ENCODE peak calls at places on chromosomes 7 and 10, in nine cellular contexts. One of them, this sample, is unnamed.

GRCh38 chr10:95976295-95977229 is 66.8 kb upstream of the CCNJ start:
- DNase-seq in heart right ventricle: no peak
- DNase-seq in PC-3: peak; percentile 13
- DNase-seq in fibroblast of lung: no peak
- DNase-seq in A549: peak; percentile 4
- DNase-seq in endothelial cell of umbilical vein: no peak
- DNase-seq in IMR-90: no peak
- DNase-seq in ovary: no peak
- DNase-seq in CD8-positive, alpha-beta memory T cell: no peak
- DNase-seq in this sample: no peak

GRCh38 chr7:79714081-79714480 is 260.6 kb upstream of the MAGI2 start:
- DNase-seq in heart right ventricle: no peak
- DNase-seq in PC-3: no peak
- DNase-seq in fibroblast of lung: no peak
- DNase-seq in A549: no peak
- DNase-seq in endothelial cell of umbilical vein: no peak
- DNase-seq in IMR-90: no peak
- DNase-seq in ovary: no peak
- DNase-seq in CD8-positive, alpha-beta memory T cell: no peak
- DNase-seq in this sample: no peak

GRCh38 chr7:31705377-31705776 is 18.4 kb downstream of the PPP1R17 start:
- DNase-seq in heart right ventricle: no peak
- DNase-seq in PC-3: no peak
- DNase-seq in fibroblast of lung: no peak
- DNase-seq in A549: no peak
- DNase-seq in endothelial cell of umbilical vein: no peak
- DNase-seq in IMR-90: no peak
- DNase-seq in ovary: no peak
- DNase-seq in CD8-positive, alpha-beta memory T cell: no peak
- DNase-seq in this sample: no peak

GRCh38 chr7:36594445-36594844 is 129.8 kb downstream of the AOAH start:
- DNase-seq in heart right ventricle: no peak
- DNase-seq in PC-3: no peak
- DNase-seq in fibroblast of lung: no peak
- DNase-seq in A549: no peak
- DNase-seq in endothelial cell of umbilical vein: no peak
- DNase-seq in IMR-90: no peak
- DNase-seq in ovary: no peak
- DNase-seq in CD8-positive, alpha-beta memory T cell: no peak
- DNase-seq in this sample: no peak

GRCh38 chr7:47516985-47517590 is 64.8 kb downstream of the TNS3 start:
- DNase-seq in heart right ventricle: no peak
- DNase-seq in PC-3: no peak
- DNase-seq in fibroblast of lung: peak; percentile 58
- DNase-seq in A549: no peak
- DNase-seq in endothelial cell of umbilical vein: no peak
- DNase-seq in IMR-90: no peak
- DNase-seq in ovary: peak; percentile 34
- DNase-seq in CD8-positive, alpha-beta memory T cell: no peak
- DNase-seq in this sample: no peak

GRCh38 chr10:100009283-100009792 is 409 bp downstream of the DNMBP start:
- DNase-seq in heart right ventricle: peak; percentile 19
- DNase-seq in PC-3: no peak
- DNase-seq in fibroblast of lung: peak; percentile 49
- DNase-seq in A549: peak; percentile 42
- DNase-seq in endothelial cell of umbilical vein: peak; percentile 44
- DNase-seq in IMR-90: no peak
- DNase-seq in ovary: peak; percentile 37
- DNase-seq in CD8-positive, alpha-beta memory T cell: no peak
- DNase-seq in this sample: peak; percentile 75

GRCh38 chr10:118251791-118252190 is 90.3 kb downstream of the FAM204A start:
- DNase-seq in heart right ventricle: no peak
- DNase-seq in PC-3: peak; percentile 20
- DNase-seq in fibroblast of lung: no peak
- DNase-seq in A549: no peak
- DNase-seq in endothelial cell of umbilical vein: no peak
- DNase-seq in IMR-90: no peak
- DNase-seq in ovary: no peak
- DNase-seq in CD8-positive, alpha-beta memory T cell: no peak
- DNase-seq in this sample: no peak

GRCh38 chr7:137694405-137694804 is 152.4 kb downstream of the DGKI start:
- DNase-seq in heart right ventricle: no peak
- DNase-seq in PC-3: no peak
- DNase-seq in fibroblast of lung: no peak
- DNase-seq in A549: no peak
- DNase-seq in endothelial cell of umbilical vein: no peak
- DNase-seq in IMR-90: peak; percentile 17
- DNase-seq in ovary: no peak
- DNase-seq in CD8-positive, alpha-beta memory T cell: no peak
- DNase-seq in this sample: no peak

GRCh38 chr7:44087914-44088838 is 5.8 kb upstream of the POLM start:
- DNase-seq in heart right ventricle: peak; percentile 78
- DNase-seq in PC-3: peak; percentile 52
- DNase-seq in fibroblast of lung: peak; percentile 65
- DNase-seq in A549: no peak
- DNase-seq in endothelial cell of umbilical vein: no peak
- DNase-seq in IMR-90: peak; percentile 81
- DNase-seq in ovary: peak; percentile 90
- DNase-seq in CD8-positive, alpha-beta memory T cell: peak; percentile 30
- DNase-seq in this sample: peak; percentile 38

GRCh38 chr10:61272781-61273180 is 180.4 kb downstream of the TMEM26 start:
- DNase-seq in heart right ventricle: no peak
- DNase-seq in PC-3: no peak
- DNase-seq in fibroblast of lung: no peak
- DNase-seq in A549: no peak
- DNase-seq in endothelial cell of umbilical vein: no peak
- DNase-seq in IMR-90: no peak
- DNase-seq in ovary: no peak
- DNase-seq in CD8-positive, alpha-beta memory T cell: no peak
- DNase-seq in this sample: no peak

GRCh38 chr10:44416976-44417375 is 32.1 kb upstream of the CXCL12 start:
- DNase-seq in heart right ventricle: no peak
- DNase-seq in PC-3: no peak
- DNase-seq in fibroblast of lung: no peak
- DNase-seq in A549: no peak
- DNase-seq in endothelial cell of umbilical vein: no peak
- DNase-seq in IMR-90: no peak
- DNase-seq in ovary: no peak
- DNase-seq in CD8-positive, alpha-beta memory T cell: no peak
- DNase-seq in this sample: no peak

GRCh38 chr10:4243169-4243568 is 458.2 kb upstream of the KLF6 start:
- DNase-seq in heart right ventricle: no peak
- DNase-seq in PC-3: no peak
- DNase-seq in fibroblast of lung: no peak
- DNase-seq in A549: no peak
- DNase-seq in endothelial cell of umbilical vein: no peak
- DNase-seq in IMR-90: no peak
- DNase-seq in ovary: no peak
- DNase-seq in CD8-positive, alpha-beta memory T cell: no peak
- DNase-seq in this sample: no peak

GRCh38 chr10:79022565-79023488 is 45.9 kb upstream of the ZMIZ1 start:
- DNase-seq in heart right ventricle: peak; percentile 69
- DNase-seq in PC-3: peak; percentile 63
- DNase-seq in fibroblast of lung: peak; percentile 37
- DNase-seq in A549: peak; percentile 32
- DNase-seq in endothelial cell of umbilical vein: peak; percentile 63
- DNase-seq in IMR-90: no peak
- DNase-seq in ovary: peak; percentile 66
- DNase-seq in CD8-positive, alpha-beta memory T cell: peak; percentile 42
- DNase-seq in this sample: peak; percentile 51

GRCh38 chr7:1800876-1801275 is 130.8 kb downstream of the ELFN1 start:
- DNase-seq in heart right ventricle: no peak
- DNase-seq in PC-3: no peak
- DNase-seq in fibroblast of lung: peak; percentile 56
- DNase-seq in A549: no peak
- DNase-seq in endothelial cell of umbilical vein: no peak
- DNase-seq in IMR-90: peak; percentile 44
- DNase-seq in ovary: peak; percentile 11
- DNase-seq in CD8-positive, alpha-beta memory T cell: no peak
- DNase-seq in this sample: no peak

GRCh38 chr10:121189092-121189491 is 337.9 kb downstream of the WDR11 start:
- DNase-seq in heart right ventricle: no peak
- DNase-seq in PC-3: no peak
- DNase-seq in fibroblast of lung: no peak
- DNase-seq in A549: no peak
- DNase-seq in endothelial cell of umbilical vein: no peak
- DNase-seq in IMR-90: no peak
- DNase-seq in ovary: no peak
- DNase-seq in CD8-positive, alpha-beta memory T cell: no peak
- DNase-seq in this sample: no peak

GRCh38 chr10:127151541-127151940 is 44.9 kb downstream of the INSYN2A start:
- DNase-seq in heart right ventricle: no peak
- DNase-seq in PC-3: peak; percentile 51
- DNase-seq in fibroblast of lung: no peak
- DNase-seq in A549: peak; percentile 42
- DNase-seq in endothelial cell of umbilical vein: no peak
- DNase-seq in IMR-90: peak; percentile 65
- DNase-seq in ovary: no peak
- DNase-seq in CD8-positive, alpha-beta memory T cell: no peak
- DNase-seq in this sample: no peak

DNA sequence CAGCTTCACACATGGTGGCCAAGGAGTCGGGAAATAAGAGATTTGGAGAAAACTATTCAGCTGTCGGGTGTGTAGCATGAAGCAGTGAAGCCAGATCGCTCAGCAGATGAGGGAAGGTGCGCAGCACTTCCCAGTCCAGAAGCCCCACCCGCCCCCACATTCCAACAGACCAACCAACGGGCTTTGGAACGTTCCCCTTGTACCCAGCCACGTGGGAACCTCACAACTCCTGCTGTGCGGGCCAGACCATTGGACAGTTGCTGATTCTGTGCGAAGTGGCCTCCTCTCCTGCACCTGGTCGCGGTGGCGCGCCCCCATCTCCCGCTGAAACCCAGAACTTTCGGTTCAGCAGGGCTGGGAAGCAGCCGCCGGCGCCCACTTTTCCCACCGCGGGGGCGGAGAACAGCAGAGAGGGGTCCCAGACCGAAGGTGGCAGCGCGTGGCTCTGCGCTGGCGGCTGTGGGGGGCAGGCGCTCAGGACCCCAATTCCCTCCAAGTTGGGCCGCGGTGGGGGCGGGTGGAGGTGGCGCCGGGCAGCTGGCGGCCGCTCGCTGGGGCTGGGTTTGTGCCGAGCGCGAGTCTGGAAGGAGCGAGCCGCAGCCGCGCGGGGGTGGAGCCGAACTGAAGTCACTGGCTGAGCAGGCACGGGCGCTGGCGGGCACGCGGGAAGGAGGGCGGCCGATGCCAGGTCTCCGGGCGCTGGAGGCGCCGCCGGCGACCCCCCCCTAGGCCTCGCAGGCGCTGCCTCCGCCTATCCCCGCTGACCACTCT is 1301.5 kb upstream of the SORCS1 start:
- DNase-seq in heart right ventricle: peak; percentile 40
- DNase-seq in PC-3: no peak
- DNase-seq in fibroblast of lung: no peak
- DNase-seq in A549: no peak
- DNase-seq in endothelial cell of umbilical vein: no peak
- DNase-seq in IMR-90: no peak
- DNase-seq in ovary: peak; percentile 27
- DNase-seq in CD8-positive, alpha-beta memory T cell: no peak
- DNase-seq in this sample: peak; percentile 55
- H3K27ac ChIP-seq in heart right ventricle: no peak overlapping the region
- H3K27ac ChIP-seq in PC-3: no peak overlapping the region
- H3K27ac ChIP-seq in fibroblast of lung: no peak overlapping the region
- H3K27ac ChIP-seq in A549: no peak overlapping the region
- H3K27ac ChIP-seq in endothelial cell of umbilical vein: no peak overlapping the region
- H3K27ac ChIP-seq in IMR-90: no peak overlapping the region
- H3K27ac ChIP-seq in ovary: no peak overlapping the region
- H3K27ac ChIP-seq in CD8-positive, alpha-beta memory T cell: no peak overlapping the region
- H3K27ac ChIP-seq in this sample: no peak overlapping the region

DNA sequence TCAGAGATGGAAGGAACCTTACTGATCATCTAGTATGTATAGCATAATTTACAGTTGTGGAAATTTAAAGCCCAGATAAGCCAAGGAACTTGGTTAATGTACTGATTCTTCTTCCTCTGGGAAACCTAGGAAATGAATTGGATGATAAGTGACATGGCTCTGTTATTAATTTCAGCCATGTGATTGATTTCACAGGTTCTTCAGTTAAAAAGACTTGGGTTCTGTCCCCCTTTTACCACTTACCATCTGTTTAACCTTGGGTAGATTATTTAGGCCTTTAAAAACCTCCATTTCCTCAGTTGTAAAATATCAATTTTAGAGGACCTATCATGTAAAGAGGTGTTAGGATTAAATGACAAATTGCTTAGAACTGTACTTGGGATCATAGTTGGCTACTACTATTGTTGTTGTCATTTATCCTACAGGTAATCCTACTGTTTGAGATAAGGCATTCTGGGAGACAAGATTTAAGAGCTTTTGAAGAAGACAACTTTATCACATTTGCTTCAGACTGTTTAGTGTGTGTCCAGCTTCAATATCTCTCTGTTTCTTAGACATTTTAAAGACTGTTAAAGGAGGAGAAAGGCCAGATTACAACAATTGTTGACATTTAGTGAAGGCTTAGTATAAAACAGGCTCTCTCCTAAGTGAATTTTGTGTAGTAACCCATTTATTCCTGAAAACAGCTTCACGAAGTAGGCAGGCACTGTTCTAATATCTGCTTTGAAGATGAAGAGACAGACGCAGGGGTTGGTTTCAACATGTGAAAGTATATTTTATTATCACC is 997.1 kb upstream of the C7orf33 start:
- DNase-seq in heart right ventricle: no peak
- DNase-seq in PC-3: no peak
- DNase-seq in fibroblast of lung: no peak
- DNase-seq in A549: no peak
- DNase-seq in endothelial cell of umbilical vein: no peak
- DNase-seq in IMR-90: no peak
- DNase-seq in ovary: no peak
- DNase-seq in CD8-positive, alpha-beta memory T cell: no peak
- DNase-seq in this sample: no peak
- H3K9me3 ChIP-seq in heart right ventricle: no peaks in the 10 kb centered on the region
- H3K9me3 ChIP-seq in PC-3: no peaks in the 10 kb centered on the region
- H3K9me3 ChIP-seq in fibroblast of lung: no peaks in the 10 kb centered on the region
- H3K9me3 ChIP-seq in A549: peaks cover 3% of the 10 kb centered on the region
- H3K9me3 ChIP-seq in endothelial cell of umbilical vein: peaks cover 3% of the 10 kb centered on the region
- H3K9me3 ChIP-seq in IMR-90: no peaks in the 10 kb centered on the region
- H3K9me3 ChIP-seq in ovary: no peaks in the 10 kb centered on the region
- H3K9me3 ChIP-seq in CD8-positive, alpha-beta memory T cell: no peaks in the 10 kb centered on the region
- H3K9me3 ChIP-seq in this sample: no peaks in the 10 kb centered on the region

GRCh38 chr10:75233444-75234016 is 2.2 kb downstream of the COMTD1 start:
- DNase-seq in heart right ventricle: peak; percentile 24
- DNase-seq in PC-3: peak; percentile 49
- DNase-seq in fibroblast of lung: no peak
- DNase-seq in A549: no peak
- DNase-seq in endothelial cell of umbilical vein: no peak
- DNase-seq in IMR-90: no peak
- DNase-seq in ovary: no peak
- DNase-seq in CD8-positive, alpha-beta memory T cell: no peak
- DNase-seq in this sample: no peak
- H3K27ac ChIP-seq in heart right ventricle: peak overlapping the region; percentile 76
- H3K27ac ChIP-seq in PC-3: peak overlapping the region; percentile 39
- H3K27ac ChIP-seq in fibroblast of lung: peak overlapping the region; percentile 34
- H3K27ac ChIP-seq in A549: peak overlapping the region; percentile 98
- H3K27ac ChIP-seq in endothelial cell of umbilical vein: no peak overlapping the region
- H3K27ac ChIP-seq in IMR-90: peak overlapping the region; percentile 3
- H3K27ac ChIP-seq in ovary: peak overlapping the region; percentile 59
- H3K27ac ChIP-seq in CD8-positive, alpha-beta memory T cell: peak overlapping the region; percentile 83
- H3K27ac ChIP-seq in this sample: peak overlapping the region; percentile 77

DNA sequence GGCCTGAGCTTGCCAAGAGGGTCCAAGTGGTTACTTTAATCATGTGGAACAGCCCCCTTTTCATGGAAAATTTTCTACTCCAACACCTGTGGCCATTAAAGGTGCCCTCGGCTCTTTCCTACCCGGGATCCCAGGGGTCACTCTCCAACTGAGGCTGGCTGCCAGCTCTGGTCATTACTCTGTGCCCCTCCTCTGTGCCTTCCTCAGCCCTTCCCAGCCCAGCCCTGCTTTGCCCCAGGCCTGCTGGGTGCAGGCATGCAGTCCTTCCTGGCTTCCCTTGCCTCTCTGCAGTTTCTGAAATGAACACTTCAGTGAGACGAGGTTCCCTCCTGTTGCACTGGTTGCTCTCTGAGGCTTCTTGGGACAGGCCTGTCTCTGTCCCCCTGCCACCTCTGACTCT is 951.1 kb upstream of the ZNF722 start:
- DNase-seq in heart right ventricle: no peak
- DNase-seq in PC-3: no peak
- DNase-seq in fibroblast of lung: no peak
- DNase-seq in A549: no peak
- DNase-seq in endothelial cell of umbilical vein: no peak
- DNase-seq in IMR-90: no peak
- DNase-seq in ovary: no peak
- DNase-seq in CD8-positive, alpha-beta memory T cell: no peak
- DNase-seq in this sample: no peak
- H3K9me3 ChIP-seq in heart right ventricle: no peaks in the 10 kb centered on the region
- H3K9me3 ChIP-seq in PC-3: no peaks in the 10 kb centered on the region
- H3K9me3 ChIP-seq in fibroblast of lung: no peaks in the 10 kb centered on the region
- H3K9me3 ChIP-seq in A549: peaks cover 3% of the 10 kb centered on the region
- H3K9me3 ChIP-seq in endothelial cell of umbilical vein: peaks cover 6% of the 10 kb centered on the region
- H3K9me3 ChIP-seq in IMR-90: peaks cover 55% of the 10 kb centered on the region
- H3K9me3 ChIP-seq in ovary: no peaks in the 10 kb centered on the region
- H3K9me3 ChIP-seq in CD8-positive, alpha-beta memory T cell: no peaks in the 10 kb centered on the region
- H3K9me3 ChIP-seq in this sample: peaks cover 8% of the 10 kb centered on the region